ENCODE peak calls at places on chromosomes 3 and 15, in seven cellular contexts. Y, N, R, I, P, J and H are unnamed samples. For H3K4me1, the result is how much of the 10 kb centered on the place peaks cover.

GRCh38 chr15:70576683-70577082 is 186.7 kb downstream of the UACA start:
- DNase-seq in I (no peak), Y (no peak), R (no peak), J (no peak), P (no peak), N (no peak), H (no peak)

GRCh38 chr3:117553461-117553860 is 843.9 kb downstream of the TUSC7 start:
- DNase-seq in J (no peak), Y (no peak), I (no peak), R (no peak), N (no peak), P (no peak), H (no peak)

GRCh38 chr3:46214751-46215352 is 6.7 kb upstream of the CCR1 start:
- DNase-seq in J (no peak), Y (peak), I (no peak), R (no peak), P (no peak), N (no peak), H (no peak)

GRCh38 chr3:192866804-192867203 is 50.9 kb downstream of the MB21D2 start:
- DNase-seq in Y (no peak), P (no peak), R (no peak), N (no peak), J (no peak), I (no peak), H (no peak)

GRCh38 chr3:60417590-60417989 is 833.7 kb downstream of the FHIT start:
- DNase-seq in Y (no peak), I (no peak), R (no peak), P (no peak), J (no peak), N (no peak), H (no peak)

GRCh38 chr15:77456746-77457618 is 36.3 kb downstream of the HMG20A start:
- DNase-seq in R (no peak), P (no peak), J (no peak), Y (no peak), I (no peak), N (no peak), H (no peak)

GRCh38 chr3:125054436-125055164 is 1.2 kb downstream of the HEG1 start:
- DNase-seq in N (no peak), P (no peak), J (no peak), I (no peak), R (no peak), Y (peak), H (peak)

GRCh38 chr3:11810276-11810675 is 36.4 kb downstream of the TAMM41 start:
- DNase-seq in N (no peak), I (no peak), J (no peak), Y (no peak), R (no peak), P (no peak), H (no peak)

GRCh38 chr15:67003586-67003985 is 61.8 kb upstream of the SMAD3 start:
- DNase-seq in N (no peak), J (no peak), P (no peak), Y (no peak), I (no peak), R (no peak), H (no peak)

GRCh38 chr15:63189955-63190691 is 717 bp downstream of the RAB8B start:
- DNase-seq in I (no peak), R (no peak), P (no peak), Y (no peak), N (no peak), J (no peak), H (no peak)

GRCh38 chr15:67863442-67863987 is 23.7 kb upstream of the RNU6-1 start:
- DNase-seq in P (peak), N (peak), Y (peak), J (peak), R (peak), I (peak), H (peak)

GRCh38 chr3:59189561-59190338 is 139.9 kb upstream of the CFAP20DC start:
- DNase-seq in R (no peak), I (no peak), Y (no peak), N (no peak), J (no peak), P (peak), H (no peak)

GRCh38 chr3:60355825-60356224 is 895.4 kb downstream of the FHIT start:
- DNase-seq in P (no peak), I (no peak), N (no peak), R (no peak), Y (no peak), J (no peak), H (no peak)

GRCh38 chr15:99731336-99732267 is 1.6 kb downstream of the LYSMD4 start:
- DNase-seq in N (no peak), R (no peak), I (no peak), J (no peak), Y (no peak), P (peak), H (no peak)
- H3K4me3 ChIP-seq in N (peak), R (no peak), I (peak), J (peak), Y (peak), P (peak), H (peak)

DNA sequence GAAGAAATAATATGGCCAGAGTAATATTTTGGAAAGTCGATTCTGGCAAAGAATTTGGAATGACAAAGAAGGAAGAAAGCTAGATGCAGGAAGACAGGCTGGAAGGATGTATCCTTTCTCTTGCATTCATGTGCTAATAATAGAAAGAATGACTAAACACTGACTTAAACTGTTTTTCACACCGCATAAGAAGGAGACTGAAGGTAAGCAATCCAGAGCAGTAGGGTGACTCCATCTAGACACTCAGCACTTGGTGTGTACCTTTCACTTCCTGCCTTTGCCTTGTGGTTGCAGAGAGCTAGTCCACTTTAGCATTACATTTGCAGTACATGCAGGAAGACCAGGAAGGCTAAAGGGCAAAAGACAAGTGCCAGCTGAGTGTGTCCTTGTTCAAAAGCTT is 234.6 kb downstream of the RBMS3 start:
- DNase-seq in J (no peak), P (no peak), N (no peak), I (no peak), R (no peak), Y (no peak), H (no peak)
- H3K27ac ChIP-seq in J (peak), P (no peak), N (no peak), I (no peak), R (no peak), Y (peak), H (no peak)

DNA sequence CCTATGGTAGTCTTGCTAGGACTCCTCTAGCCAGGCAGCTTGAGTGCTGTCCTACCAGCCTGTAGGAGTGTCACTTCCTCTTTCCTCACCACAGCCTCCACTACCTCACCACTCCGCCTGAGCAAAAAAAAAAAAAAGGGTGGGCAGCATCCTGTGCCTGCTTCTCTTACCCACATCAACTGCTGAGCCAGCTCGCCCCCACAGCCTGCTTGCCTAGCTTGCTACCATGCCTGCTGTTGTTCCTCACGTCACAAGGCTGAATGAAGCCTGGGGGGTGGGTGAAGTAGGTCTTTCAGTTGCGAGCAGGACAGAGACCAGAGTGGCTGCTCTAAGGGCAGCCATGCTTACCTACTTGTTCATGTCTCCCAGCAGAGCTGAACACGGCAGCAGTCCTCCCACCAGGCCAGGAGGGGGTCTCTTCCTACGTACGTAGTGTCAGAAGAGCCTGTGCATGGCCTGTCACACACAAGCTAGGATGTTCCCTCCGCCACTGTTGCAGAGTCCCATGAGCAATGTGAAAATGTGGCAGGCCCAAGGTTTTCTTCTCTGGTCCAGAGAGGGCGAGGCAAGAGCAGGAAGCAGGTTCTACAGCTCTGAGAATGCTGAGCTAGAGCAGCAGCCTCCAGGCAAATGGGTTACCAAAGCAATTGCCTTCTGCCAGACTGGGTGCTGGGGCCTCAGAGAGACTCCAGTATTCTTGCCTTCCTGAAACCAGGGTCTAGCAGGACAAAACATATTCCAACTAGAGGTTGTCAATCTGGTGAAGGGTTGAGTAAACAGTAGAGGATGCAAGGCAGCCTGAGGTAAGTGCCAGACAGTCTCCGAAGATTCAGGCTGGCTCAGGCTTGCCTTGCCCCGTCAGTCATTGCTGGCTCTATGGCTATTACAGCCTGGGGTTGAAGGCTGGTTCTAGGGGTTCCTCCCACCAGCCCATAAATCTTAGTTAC is 8.0 kb downstream of the PPM1M start:
- DNase-seq in I (peak), N (no peak), R (no peak), P (no peak), J (no peak), Y (no peak), H (peak)
- H3K4me1 ChIP-seq in I (under half), N (under half), R (under half), P (under half), J (under half), Y (under half), H (half or more)

DNA sequence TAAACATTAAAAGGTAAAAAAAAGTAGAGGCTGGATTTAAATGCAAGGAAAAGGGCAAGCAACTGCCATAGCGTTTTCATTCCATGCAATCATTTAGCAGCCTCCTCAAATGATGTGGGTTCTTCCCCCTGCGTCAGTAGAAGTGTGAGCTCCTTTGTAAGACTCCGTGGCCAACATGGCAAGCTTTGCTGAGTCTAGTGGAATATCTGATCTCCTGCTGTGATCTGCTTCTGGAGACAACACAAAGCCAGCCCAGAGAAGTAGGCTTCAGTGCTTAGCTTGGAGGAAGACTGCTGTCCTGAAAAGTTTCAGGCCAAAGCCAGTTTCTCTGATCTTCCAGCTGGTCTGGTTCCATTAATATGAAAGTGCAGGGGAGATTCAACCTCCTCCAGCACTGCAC is 70.4 kb downstream of the ARPP21 start:
- DNase-seq in I (no peak), P (no peak), J (no peak), N (no peak), Y (no peak), R (no peak), H (no peak)
- H3K4me3 ChIP-seq in I (no peak), P (no peak), J (no peak), N (no peak), Y (no peak), R (no peak), H (no peak)

GRCh38 chr3:171811059-171811912 is 1.0 kb upstream of the PLD1 start:
- DNase-seq in I (peak), N (no peak), Y (no peak), R (no peak), P (no peak), J (peak), H (no peak)
- H3K27ac ChIP-seq in I (peak), N (peak), Y (peak), R (peak), P (peak), J (peak), H (peak)

GRCh38 chr15:101194246-101195138 is 57.4 kb downstream of the CHSY1 start:
- DNase-seq in Y (no peak), J (no peak), P (no peak), N (no peak), R (no peak), I (no peak), H (no peak)
- H3K4me1 ChIP-seq in Y (under half), J (under half), P (under half), N (under half), R (half or more), I (under half), H (under half)

DNA sequence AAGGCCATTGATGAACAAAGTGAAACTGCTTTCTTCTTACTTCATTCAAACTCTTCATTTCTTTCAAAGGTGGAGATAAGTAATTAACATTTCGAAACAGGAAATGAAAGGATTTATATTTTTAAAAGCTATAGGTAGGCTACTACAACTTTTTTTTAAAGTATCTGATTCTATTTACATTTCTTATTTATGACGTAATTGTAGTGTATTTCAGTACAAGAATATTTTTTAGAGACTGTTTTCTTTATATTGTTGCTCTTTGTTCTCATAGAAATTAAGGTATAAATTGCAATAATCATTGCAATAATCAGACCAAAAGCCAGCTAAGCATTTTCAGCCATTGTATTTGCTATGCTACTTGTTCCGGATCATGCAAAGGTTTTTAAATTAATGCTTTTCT is 13.7 kb downstream of the ZFAND6 start:
- DNase-seq in Y (no peak), P (no peak), N (no peak), R (no peak), I (no peak), J (no peak), H (no peak)
- H3K4me3 ChIP-seq in Y (peak), P (peak), N (no peak), R (no peak), I (no peak), J (peak), H (no peak)

GRCh38 chr3:12895391-12896205 is 54.2 kb upstream of the RPL32 start:
- DNase-seq in Y (no peak), I (no peak), P (no peak), R (no peak), N (no peak), J (peak), H (no peak)
- H3K27ac ChIP-seq in Y (peak), I (no peak), P (no peak), R (no peak), N (no peak), J (no peak), H (no peak)

GRCh38 chr3:72345980-72346379 is 502.3 kb downstream of the SHQ1 start:
- DNase-seq in P (no peak), R (no peak), J (no peak), Y (no peak), I (no peak), N (no peak), H (no peak)

GRCh38 chr3:72344256-72345046 is 503.8 kb downstream of the SHQ1 start:
- DNase-seq in N (no peak), J (no peak), R (no peak), Y (no peak), P (no peak), I (no peak), H (no peak)

GRCh38 chr3:72343078-72343477 is 505.2 kb downstream of the SHQ1 start:
- DNase-seq in N (no peak), I (no peak), J (no peak), R (no peak), P (no peak), Y (no peak), H (no peak)

GRCh38 chr3:72346526-72346926 is 501.7 kb downstream of the SHQ1 start:
- DNase-seq in Y (no peak), I (no peak), J (peak), P (no peak), R (no peak), N (no peak), H (peak)

DNA sequence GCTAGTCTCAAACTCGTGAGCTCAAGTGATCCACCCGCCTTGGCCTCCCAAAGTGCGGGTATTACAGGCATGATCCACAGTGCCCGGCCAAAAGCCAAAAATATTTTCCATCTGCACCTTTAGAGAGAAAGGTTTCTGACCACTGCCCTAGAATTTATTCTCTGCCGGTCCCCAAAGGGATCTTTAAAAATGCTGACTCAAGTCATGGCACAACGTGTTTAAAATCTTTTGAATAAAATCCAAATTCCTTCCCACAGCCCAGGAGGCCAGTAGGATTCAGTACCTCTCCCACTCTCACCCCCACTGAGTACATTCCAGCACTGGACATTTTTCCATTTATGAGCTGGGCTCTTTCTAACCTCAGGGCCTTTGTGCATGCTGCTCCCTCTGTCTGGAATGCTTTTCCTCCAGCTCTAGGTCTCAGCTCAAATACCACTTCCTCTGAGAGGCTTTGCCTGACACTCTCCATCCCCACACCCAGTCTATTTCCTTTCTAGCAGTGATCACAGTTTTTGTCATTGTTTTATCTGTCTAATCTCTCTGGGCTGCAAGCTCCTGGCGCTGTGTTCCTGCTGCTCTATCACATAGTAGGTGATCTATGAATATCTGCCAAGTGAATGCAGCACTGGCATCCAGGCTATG is 502.9 kb downstream of the SHQ1 start:
- DNase-seq in Y (no peak), N (no peak), I (no peak), R (no peak), P (no peak), J (no peak), H (no peak)
- H3K4me1 ChIP-seq in Y (under half), N (under half), I (under half), R (under half), P (under half), J (under half), H (half or more)